ENCODE peak calls at places on chromosomes 16 and 17, in four cellular contexts. One of them, this sample, is unnamed.

GRCh38 chr16:68992521-68992920 is 112.9 kb upstream of the HAS3 start:
- DNase-seq in WTC11: no peak
- DNase-seq in GM12878: no peak
- DNase-seq in SK-N-SH: no peak
- DNase-seq in this sample: no peak

GRCh38 chr16:86825631-86826030 is 247.3 kb downstream of the FOXL1 start:
- DNase-seq in SK-N-SH: no peak
- DNase-seq in GM12878: no peak
- DNase-seq in WTC11: no peak
- DNase-seq in this sample: no peak

GRCh38 chr17:50311112-50311460 is 34.8 kb upstream of the XYLT2 start:
- DNase-seq in WTC11: no peak
- DNase-seq in SK-N-SH: no peak
- DNase-seq in GM12878: peak
- DNase-seq in this sample: no peak

GRCh38 chr16:11914759-11915643 is 755 bp downstream of the GSPT1 start:
- DNase-seq in SK-N-SH: peak
- DNase-seq in WTC11: peak
- DNase-seq in GM12878: no peak
- DNase-seq in this sample: peak

GRCh38 chr16:87017388-87018012 is 299.7 kb downstream of the C16orf95 start:
- DNase-seq in WTC11: no peak
- DNase-seq in SK-N-SH: no peak
- DNase-seq in GM12878: no peak
- DNase-seq in this sample: no peak

GRCh38 chr17:19003966-19004600 is 481 bp downstream of the FAM83G start:
- DNase-seq in GM12878: no peak
- DNase-seq in WTC11: peak
- DNase-seq in SK-N-SH: peak
- DNase-seq in this sample: peak

GRCh38 chr17:29043539-29044165 is 711 bp downstream of the PIPOX start:
- DNase-seq in GM12878: no peak
- DNase-seq in WTC11: no peak
- DNase-seq in SK-N-SH: no peak
- DNase-seq in this sample: no peak

GRCh38 chr17:48954300-48954755 is 9.7 kb upstream of the SNF8 start:
- DNase-seq in GM12878: no peak
- DNase-seq in SK-N-SH: no peak
- DNase-seq in WTC11: peak
- DNase-seq in this sample: peak

GRCh38 chr17:55625516-55625915 is 97.1 kb downstream of the TMEM100 start:
- DNase-seq in GM12878: no peak
- DNase-seq in WTC11: no peak
- DNase-seq in SK-N-SH: no peak
- DNase-seq in this sample: no peak

GRCh38 chr16:10009691-10010090 is 172.5 kb downstream of the GRIN2A start:
- DNase-seq in WTC11: no peak
- DNase-seq in SK-N-SH: no peak
- DNase-seq in GM12878: no peak
- DNase-seq in this sample: no peak

GRCh38 chr17:56171186-56171959 is 18.1 kb downstream of the ANKFN1 start:
- DNase-seq in GM12878: no peak
- DNase-seq in SK-N-SH: no peak
- DNase-seq in WTC11: no peak
- DNase-seq in this sample: no peak

GRCh38 chr16:49557070-49557446 is 183.5 kb downstream of the C16orf78 start:
- DNase-seq in SK-N-SH: no peak
- DNase-seq in GM12878: no peak
- DNase-seq in WTC11: peak
- DNase-seq in this sample: no peak

GRCh38 chr17:28119049-28119448 is 76.6 kb downstream of the NLK start:
- DNase-seq in WTC11: no peak
- DNase-seq in GM12878: no peak
- DNase-seq in SK-N-SH: no peak
- DNase-seq in this sample: no peak

GRCh38 chr17:78920528-78920927 is 4.7 kb downstream of the TIMP2 start:
- DNase-seq in SK-N-SH: no peak
- DNase-seq in WTC11: no peak
- DNase-seq in GM12878: no peak
- DNase-seq in this sample: no peak

GRCh38 chr17:61149862-61150362 is 249.7 kb upstream of the TBX2 start:
- DNase-seq in SK-N-SH: peak
- DNase-seq in WTC11: no peak
- DNase-seq in GM12878: no peak
- DNase-seq in this sample: no peak

GRCh38 chr17:46020023-46020735 is 21.1 kb downstream of the STH start:
- DNase-seq in WTC11: no peak
- DNase-seq in GM12878: peak
- DNase-seq in SK-N-SH: no peak
- DNase-seq in this sample: no peak

GRCh38 chr17:75979705-75980187 is 706 bp downstream of the TEN1 start:
- DNase-seq in WTC11: no peak
- DNase-seq in SK-N-SH: no peak
- DNase-seq in GM12878: no peak
- DNase-seq in this sample: no peak

GRCh38 chr16:30677931-30678585 is 19.8 kb downstream of the FBRS start:
- DNase-seq in GM12878: no peak
- DNase-seq in SK-N-SH: no peak
- DNase-seq in WTC11: peak
- DNase-seq in this sample: no peak

GRCh38 chr16:62648256-62648655 is 612.0 kb upstream of the CDH8 start:
- DNase-seq in WTC11: no peak
- DNase-seq in SK-N-SH: no peak
- DNase-seq in GM12878: no peak
- DNase-seq in this sample: no peak

GRCh38 chr16:49619811-49620157 is 236.1 kb downstream of the ZNF423 start:
- DNase-seq in SK-N-SH: no peak
- DNase-seq in WTC11: no peak
- DNase-seq in GM12878: no peak
- DNase-seq in this sample: no peak

GRCh38 chr17:82022310-82022980 is at the start of gene CENPX:
- DNase-seq in GM12878: no peak
- DNase-seq in SK-N-SH: no peak
- DNase-seq in WTC11: no peak
- DNase-seq in this sample: no peak

GRCh38 chr16:27258241-27258734 is 10.3 kb downstream of the NSMCE1 start:
- DNase-seq in SK-N-SH: no peak
- DNase-seq in WTC11: no peak
- DNase-seq in GM12878: no peak
- DNase-seq in this sample: no peak

GRCh38 chr17:81879121-81879520 is 8.0 kb upstream of the ARHGDIA start:
- DNase-seq in SK-N-SH: no peak
- DNase-seq in WTC11: no peak
- DNase-seq in GM12878: no peak
- DNase-seq in this sample: no peak

GRCh38 chr17:6077746-6078145 is 7.6 kb downstream of the WSCD1 start:
- DNase-seq in SK-N-SH: no peak
- DNase-seq in WTC11: no peak
- DNase-seq in GM12878: no peak
- DNase-seq in this sample: no peak

GRCh38 chr17:50956750-50957523 is 90.8 kb upstream of the TOB1 start:
- DNase-seq in WTC11: peak
- DNase-seq in GM12878: no peak
- DNase-seq in SK-N-SH: peak
- DNase-seq in this sample: peak

GRCh38 chr17:1647802-1648581 is 1.7 kb downstream of the RILP start:
- DNase-seq in SK-N-SH: no peak
- DNase-seq in WTC11: peak
- DNase-seq in GM12878: no peak
- DNase-seq in this sample: peak

GRCh38 chr17:59901604-59902003 is 8.7 kb downstream of the RPS6KB1 start:
- DNase-seq in SK-N-SH: no peak
- DNase-seq in WTC11: no peak
- DNase-seq in GM12878: no peak
- DNase-seq in this sample: no peak

GRCh38 chr17:51869387-51869786 is 289.1 kb downstream of the CA10 start:
- DNase-seq in SK-N-SH: no peak
- DNase-seq in WTC11: peak
- DNase-seq in GM12878: no peak
- DNase-seq in this sample: no peak

GRCh38 chr17:57819273-57819672 is 30.6 kb downstream of the MRPS23 start:
- DNase-seq in SK-N-SH: no peak
- DNase-seq in GM12878: no peak
- DNase-seq in WTC11: no peak
- DNase-seq in this sample: no peak

GRCh38 chr16:66293932-66294331 is 72.6 kb upstream of the CDH5 start:
- DNase-seq in WTC11: no peak
- DNase-seq in GM12878: no peak
- DNase-seq in SK-N-SH: no peak
- DNase-seq in this sample: no peak

GRCh38 chr17:77709594-77709993 is 248.9 kb upstream of the TNRC6C start:
- DNase-seq in SK-N-SH: no peak
- DNase-seq in WTC11: no peak
- DNase-seq in GM12878: no peak
- DNase-seq in this sample: no peak

DNA sequence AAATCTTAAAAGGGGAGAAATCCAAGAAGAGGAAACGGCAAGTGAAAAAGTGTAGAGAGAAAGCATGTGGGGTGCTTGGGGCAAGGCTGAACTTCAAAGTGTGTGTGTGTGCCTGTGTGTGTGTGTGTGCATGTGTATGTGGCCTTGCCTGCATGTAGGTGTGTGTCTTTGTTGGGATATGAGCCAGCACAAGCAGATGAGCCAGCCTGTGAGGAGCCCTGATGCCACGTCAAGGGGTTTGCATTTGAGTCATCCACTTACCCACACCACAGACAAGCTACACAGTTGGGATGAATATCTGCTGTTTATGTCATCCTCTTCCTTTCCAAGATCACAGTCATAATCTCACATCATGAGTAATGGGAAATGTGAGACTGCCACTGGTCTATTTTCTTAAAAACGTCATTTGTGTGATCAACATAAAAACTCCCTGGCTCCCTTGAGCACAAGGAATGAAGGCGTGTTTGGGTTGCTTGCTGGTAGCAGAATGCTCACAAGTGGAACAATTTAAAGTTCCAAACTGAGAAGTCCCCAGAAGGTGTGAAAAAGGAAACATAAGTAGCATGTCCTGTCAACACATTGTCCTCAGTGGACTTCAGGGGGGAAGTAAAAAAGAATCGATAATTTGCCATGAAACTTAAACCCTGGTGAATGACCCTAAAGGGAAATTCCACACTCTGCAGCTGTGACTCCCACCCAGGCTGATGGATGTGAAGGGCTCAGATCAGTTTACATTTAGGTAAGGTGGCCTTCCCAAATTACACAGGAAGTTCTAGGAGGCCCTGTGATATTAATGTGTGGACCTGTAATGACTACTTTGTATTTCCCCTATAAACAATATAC is 14.7 kb downstream of the KCTD19 start:
- DNase-seq in GM12878: peak
- DNase-seq in WTC11: no peak
- DNase-seq in SK-N-SH: peak
- DNase-seq in this sample: peak
- TF ChIP-seq USF1 in GM12878: no peak
- TF ChIP-seq USF1 in WTC11: no peak
- TF ChIP-seq USF1 in SK-N-SH: no peak
- TF ChIP-seq USF1 in this sample: no peak

DNA sequence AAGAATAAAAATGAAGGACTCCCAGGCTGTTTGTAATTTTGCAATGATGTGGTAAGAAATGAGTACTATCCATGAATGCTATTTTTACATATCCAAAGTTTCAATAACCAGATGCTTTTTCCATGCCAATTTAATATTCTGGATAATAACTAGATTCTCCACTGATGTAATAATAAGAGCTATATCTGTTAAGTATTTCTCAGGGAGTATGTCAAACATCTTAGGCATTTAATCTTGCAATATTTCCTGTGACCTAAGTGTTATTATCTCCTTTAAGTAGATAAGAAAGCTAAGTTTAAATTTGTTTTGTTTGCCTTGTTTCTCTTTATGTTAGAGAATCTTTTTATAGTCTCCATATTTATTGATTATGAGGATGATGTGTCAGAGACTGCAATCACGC is 32.3 kb upstream of the HS3ST3A1 start:
- DNase-seq in SK-N-SH: no peak
- DNase-seq in WTC11: no peak
- DNase-seq in GM12878: no peak
- DNase-seq in this sample: no peak
- TF ChIP-seq USF1 in SK-N-SH: no peak
- TF ChIP-seq USF1 in WTC11: no peak
- TF ChIP-seq USF1 in GM12878: no peak
- TF ChIP-seq USF1 in this sample: no peak

DNA sequence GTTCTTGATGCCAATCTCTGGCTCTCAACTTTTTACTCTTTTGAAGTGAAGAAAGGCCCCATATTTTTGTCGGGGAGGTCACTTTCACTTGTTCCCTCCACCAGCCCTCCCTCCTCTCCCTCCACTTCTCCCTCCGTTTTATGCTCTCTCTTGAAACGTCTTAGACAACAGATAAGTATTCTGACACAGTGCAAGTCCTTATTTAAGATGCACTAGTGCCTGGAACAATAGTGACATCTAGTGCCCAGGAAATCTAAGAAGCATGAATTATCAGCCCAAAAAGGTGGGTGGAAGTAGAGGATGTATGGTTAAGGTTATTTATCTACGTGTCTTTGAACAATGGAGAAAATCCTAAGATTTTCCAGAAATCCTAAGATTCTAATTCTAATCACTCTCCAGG is 17.9 kb downstream of the PSME3IP1 start:
- DNase-seq in SK-N-SH: peak
- DNase-seq in GM12878: no peak
- DNase-seq in WTC11: no peak
- DNase-seq in this sample: peak
- TF ChIP-seq USF1 in SK-N-SH: no peak
- TF ChIP-seq USF1 in GM12878: no peak
- TF ChIP-seq USF1 in WTC11: no peak
- TF ChIP-seq USF1 in this sample: no peak

DNA sequence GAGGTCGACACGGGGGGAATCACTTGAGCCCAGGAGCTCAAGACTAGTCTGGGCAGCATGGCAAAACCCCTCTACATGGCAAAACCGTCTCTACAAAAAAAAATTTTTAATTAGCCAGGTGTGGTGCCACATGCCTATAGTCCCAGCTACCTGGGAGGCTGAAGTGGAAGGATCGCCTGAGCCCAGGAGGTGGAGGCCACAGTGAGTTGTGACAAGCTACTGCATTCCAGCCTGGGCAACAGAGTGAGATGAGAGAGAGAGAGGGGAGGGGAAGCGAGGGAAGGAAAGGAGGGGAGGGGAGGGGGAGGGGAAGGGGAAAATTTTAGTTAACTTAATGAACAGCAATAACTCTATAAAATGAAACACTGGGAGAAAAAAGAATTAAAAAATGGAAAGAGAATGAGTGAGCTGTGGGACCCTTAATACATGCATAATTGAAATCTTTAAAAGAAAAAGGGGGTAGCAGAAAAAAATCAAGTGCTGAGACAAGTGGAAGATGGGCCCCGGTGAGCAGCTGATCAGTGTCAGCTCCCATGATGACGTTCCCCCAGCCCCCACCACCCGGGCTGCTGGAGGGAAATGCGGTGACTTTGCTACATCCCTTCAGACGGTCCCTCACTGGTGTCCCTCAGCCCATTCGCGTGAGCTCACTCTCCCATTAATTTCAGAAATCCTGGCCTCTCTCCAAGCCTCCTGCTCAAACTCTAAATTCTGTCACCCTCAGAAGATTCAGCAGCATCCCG is 2.7 kb downstream of the ASGR2 start:
- DNase-seq in WTC11: no peak
- DNase-seq in GM12878: no peak
- DNase-seq in SK-N-SH: no peak
- DNase-seq in this sample: no peak
- TF ChIP-seq USF1 in WTC11: no peak
- TF ChIP-seq USF1 in GM12878: no peak
- TF ChIP-seq USF1 in SK-N-SH: no peak
- TF ChIP-seq USF1 in this sample: no peak

GRCh38 chr16:51939371-51940005 is 607.5 kb downstream of the TOX3 start:
- DNase-seq in WTC11: no peak
- DNase-seq in GM12878: no peak
- DNase-seq in SK-N-SH: peak
- DNase-seq in this sample: no peak
- TF ChIP-seq USF1 in WTC11: no peak
- TF ChIP-seq USF1 in GM12878: no peak
- TF ChIP-seq USF1 in SK-N-SH: no peak
- TF ChIP-seq USF1 in this sample: no peak

This sample was measured in K562.